ENCODE peak calls at places on chromosomes 5 and 9, in seven cellular contexts. W is A549, U is stomach, G is Peyer's patch, X is adrenal gland, B is lower leg skin, Y is IMR-90. A is an unnamed sample.

GRCh38 chr9:22041792-22042191 is 32.7 kb upstream of the CDKN2B start:
- DNase-seq in X (no peak), W (no peak), G (no peak), B (peak; percentile 71), U (peak; percentile 71), Y (no peak), A (no peak)

GRCh38 chr9:114205171-114206015 is 50.1 kb downstream of the COL27A1 start:
- DNase-seq in W (no peak), Y (no peak), G (no peak), X (no peak), B (no peak), U (no peak), A (no peak)

GRCh38 chr5:1644810-1645571 is 121.2 kb upstream of the LPCAT1 start:
- DNase-seq in X (peak; percentile 81), U (peak; percentile 85), Y (peak; percentile 78), G (peak; percentile 85), W (peak; percentile 89), B (peak; percentile 50), A (peak; percentile 91)

GRCh38 chr5:67431191-67431590 is 234.6 kb upstream of the CD180 start:
- DNase-seq in Y (no peak), B (no peak), X (peak; percentile 24), W (no peak), G (no peak), U (no peak), A (no peak)

GRCh38 chr5:84384604-84385575 is at the start of gene EDIL3:
- DNase-seq in X (peak; percentile 60), U (no peak), Y (peak; percentile 59), B (no peak), W (no peak), G (peak; percentile 48), A (peak; percentile 67)

GRCh38 chr9:104304925-104305324 is 199.1 kb upstream of the OR13F1 start:
- DNase-seq in U (no peak), G (no peak), Y (no peak), W (no peak), X (no peak), B (no peak), A (no peak)

GRCh38 chr9:137431416-137431931 is 8.3 kb downstream of the NOXA1 start:
- DNase-seq in G (peak; percentile 47), W (no peak), B (no peak), U (no peak), X (no peak), Y (no peak), A (no peak)

GRCh38 chr5:175576591-175576990 is 81.3 kb upstream of the HRH2 start:
- DNase-seq in W (no peak), Y (no peak), G (no peak), U (no peak), B (no peak), X (no peak), A (no peak)

GRCh38 chr9:101270325-101270701 is 114.5 kb downstream of the BAAT start:
- DNase-seq in Y (no peak), U (no peak), X (no peak), W (no peak), G (no peak), B (no peak), A (no peak)

GRCh38 chr5:141889282-141889871 is 11.2 kb upstream of the PCDH1 start:
- DNase-seq in X (no peak), B (no peak), G (no peak), Y (no peak), W (no peak), U (no peak), A (no peak)

GRCh38 chr5:172423379-172424110 is 30.8 kb downstream of the SH3PXD2B start:
- DNase-seq in G (no peak), W (peak; percentile 62), Y (no peak), B (no peak), U (no peak), X (no peak), A (no peak)

GRCh38 chr9:81841326-81841725 is 86.9 kb upstream of the SPATA31D4 start:
- DNase-seq in U (no peak), G (no peak), X (no peak), B (no peak), Y (no peak), W (no peak), A (no peak)

GRCh38 chr5:157731272-157732129 is at the start of gene THG1L:
- DNase-seq in U (peak; percentile 98), W (peak; percentile 99), G (peak; percentile 99), B (peak; percentile 99), Y (peak; percentile 97), X (peak; percentile 99), A (peak; percentile 99)
- TF ChIP-seq POLR2A in U (no peak), W (peak; percentile 88), G (peak; percentile 60), B (no peak), Y (peak; percentile 85), X (peak; percentile 65), A (peak; percentile 19)

GRCh38 chr9:129142115-129142514 is 30.9 kb downstream of the PTPA start:
- DNase-seq in Y (no peak), U (no peak), G (no peak), X (no peak), W (no peak), B (no peak), A (no peak)

GRCh38 chr9:129141066-129142041 is 30.1 kb downstream of the PTPA start:
- DNase-seq in U (peak; percentile 70), W (no peak), Y (peak; percentile 97), B (peak; percentile 81), X (peak; percentile 67), G (no peak), A (peak; percentile 93)

GRCh38 chr9:129139993-129140396 is 28.8 kb downstream of the PTPA start:
- DNase-seq in G (peak; percentile 84), B (peak; percentile 95), X (peak; percentile 97), W (peak; percentile 95), U (peak; percentile 89), Y (peak; percentile 100), A (peak; percentile 98)

GRCh38 chr9:129139233-129139992 is 28.2 kb downstream of the PTPA start:
- DNase-seq in Y (peak; percentile 84), W (peak; percentile 89), U (peak; percentile 79), G (peak; percentile 77), X (peak; percentile 84), B (peak; percentile 90), A (peak; percentile 90)

GRCh38 chr9:129140397-129141065 is 29.3 kb downstream of the PTPA start:
- DNase-seq in X (peak; percentile 53), G (peak; percentile 73), Y (peak; percentile 45), B (no peak), W (no peak), U (peak; percentile 73), A (peak; percentile 79)
- TF ChIP-seq POLR2A in X (no peak), G (no peak), Y (no peak), B (no peak), W (peak; percentile 41), U (no peak), A (no peak)

DNA sequence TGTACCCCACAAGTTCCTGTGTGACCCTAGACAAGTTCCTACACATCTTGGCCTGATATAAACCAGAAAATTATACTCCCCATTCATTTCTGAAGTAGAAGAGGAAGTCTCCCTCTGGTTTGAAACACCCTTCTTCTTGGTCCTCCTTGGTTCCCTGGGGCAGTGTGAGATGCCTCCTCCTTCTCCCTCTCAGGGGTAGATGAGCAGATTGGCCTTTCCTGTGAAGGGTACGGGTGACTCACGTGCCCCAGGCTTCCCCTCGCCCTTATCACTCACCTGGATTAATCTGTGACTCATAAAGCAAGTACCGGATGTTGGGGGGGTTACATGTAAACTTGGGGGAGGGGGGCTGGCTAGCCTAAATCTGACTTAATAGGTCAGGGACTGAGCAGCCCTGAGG is 11.1 kb upstream of the AQP3 start:
- DNase-seq in U (peak; percentile 44), X (no peak), G (no peak), Y (peak; percentile 46), B (no peak), W (peak; percentile 73), A (no peak)
- TF ChIP-seq POLR2A in U (no peak), X (no peak), G (no peak), Y (no peak), B (no peak), W (no peak), A (no peak)

DNA sequence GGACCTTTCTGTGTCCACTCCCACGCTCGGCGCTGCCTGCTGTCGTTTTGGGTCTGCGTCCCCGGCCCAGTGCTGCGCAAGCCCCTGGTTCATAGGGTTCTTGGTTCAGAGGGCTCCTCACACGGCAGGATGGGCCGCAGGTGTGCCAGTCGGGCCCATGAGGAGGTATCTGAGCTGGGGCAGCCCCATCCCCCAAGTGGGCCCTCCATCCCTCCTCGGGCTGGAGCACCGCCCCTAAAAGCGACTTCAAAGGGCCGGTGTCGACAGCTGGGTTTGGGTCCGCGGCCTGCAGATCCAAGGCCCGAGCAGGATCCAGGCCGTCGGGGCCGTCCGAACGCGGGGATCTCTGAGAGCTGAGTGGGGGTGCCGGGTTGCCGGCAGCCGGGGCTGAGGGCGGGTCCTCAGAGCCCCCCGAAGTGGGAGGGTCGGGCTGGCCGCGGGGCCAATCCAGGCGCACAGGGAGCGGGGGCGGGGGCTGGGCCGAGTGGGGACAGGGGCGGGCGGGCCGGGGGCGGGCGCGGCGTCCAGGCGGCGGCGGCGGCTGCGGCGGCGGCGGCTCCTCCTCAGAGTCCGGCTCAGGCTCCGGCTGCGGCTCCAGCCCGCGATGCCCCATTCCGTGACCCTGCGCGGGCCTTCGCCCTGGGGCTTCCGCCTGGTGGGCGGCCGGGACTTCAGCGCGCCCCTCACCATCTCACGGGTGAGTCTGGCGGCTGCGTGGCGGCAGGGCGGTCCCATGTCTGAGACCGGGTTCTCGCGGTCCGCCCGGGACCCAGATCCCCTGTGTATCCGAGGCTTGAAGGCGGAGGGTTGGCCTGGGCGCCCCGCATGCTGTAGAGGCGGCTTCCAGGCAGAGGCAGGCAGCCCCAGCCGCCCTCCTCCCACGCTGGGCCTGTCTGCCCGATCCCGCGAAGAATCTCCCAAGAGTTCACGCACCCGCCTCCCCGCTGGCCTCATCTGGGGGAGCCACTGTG is at the start of gene PDLIM4:
- DNase-seq in W (no peak), U (no peak), G (peak; percentile 72), Y (no peak), B (no peak), X (no peak), A (peak; percentile 81)
- TF ChIP-seq POLR2A in W (no peak), U (no peak), G (no peak), Y (peak; percentile 55), B (no peak), X (peak; percentile 11), A (peak; percentile 48)

A was measured in sigmoid colon.